ENCODE peak calls at places on chromosomes 13 and 19, in five cellular contexts. F is K562, Q is HCT116, M is GM12878, U is SK-N-SH. D is an unnamed sample.

GRCh38 chr19:40736661-40737060 is 13.6 kb downstream of the ACTMAP start:
- DNase-seq in F (no peak), Q (no peak), M (no peak), U (no peak), D (no peak)

GRCh38 chr19:13505761-13506549 is at the start of gene CACNA1A:
- DNase-seq in F (peak; percentile 38), Q (no peak), M (no peak), U (peak; percentile 73), D (no peak)

GRCh38 chr19:55601127-55601526 is 1.0 kb downstream of the ZNF524 start:
- DNase-seq in F (no peak), Q (no peak), M (no peak), U (no peak), D (no peak)

GRCh38 chr19:45423033-45423588 is 606 bp downstream of the ERCC1 start:
- DNase-seq in F (no peak), Q (no peak), M (no peak), U (no peak), D (no peak)

GRCh38 chr13:88005188-88005587 is 334.0 kb downstream of the SLITRK5 start:
- DNase-seq in F (no peak), Q (no peak), M (no peak), U (no peak), D (no peak)

GRCh38 chr13:66994097-66994496 is 236.0 kb downstream of the PCDH9 start:
- DNase-seq in F (peak; percentile 31), Q (no peak), M (no peak), U (peak; percentile 4), D (no peak)

GRCh38 chr13:85586422-85586831 is 212.8 kb downstream of the SLITRK6 start:
- DNase-seq in F (no peak), Q (no peak), M (no peak), U (no peak), D (no peak)

GRCh38 chr13:68987585-68987984 is 1120.0 kb upstream of the ATXN8OS start:
- DNase-seq in F (no peak), Q (no peak), M (no peak), U (no peak), D (no peak)

GRCh38 chr13:95192998-95193397 is 108.3 kb downstream of the ABCC4 start:
- DNase-seq in F (no peak), Q (no peak), M (no peak), U (no peak), D (no peak)

GRCh38 chr13:24053505-24054251 is 106.8 kb upstream of the SPATA13 start:
- DNase-seq in F (peak; percentile 18), Q (peak; percentile 81), M (peak; percentile 17), U (peak; percentile 76), D (peak; percentile 50)

GRCh38 chr19:11100064-11100463 is 10.8 kb downstream of the LDLR start:
- DNase-seq in F (no peak), Q (no peak), M (no peak), U (no peak), D (no peak)

GRCh38 chr19:11098861-11099260 is 9.6 kb downstream of the LDLR start:
- DNase-seq in F (no peak), Q (no peak), M (no peak), U (no peak), D (no peak)

GRCh38 chr19:11098327-11098726 is 9.1 kb downstream of the LDLR start:
- DNase-seq in F (no peak), Q (no peak), M (no peak), U (no peak), D (no peak)

GRCh38 chr19:11094520-11094894 is 5.2 kb downstream of the LDLR start:
- DNase-seq in F (no peak), Q (no peak), M (no peak), U (no peak), D (no peak)

DNA sequence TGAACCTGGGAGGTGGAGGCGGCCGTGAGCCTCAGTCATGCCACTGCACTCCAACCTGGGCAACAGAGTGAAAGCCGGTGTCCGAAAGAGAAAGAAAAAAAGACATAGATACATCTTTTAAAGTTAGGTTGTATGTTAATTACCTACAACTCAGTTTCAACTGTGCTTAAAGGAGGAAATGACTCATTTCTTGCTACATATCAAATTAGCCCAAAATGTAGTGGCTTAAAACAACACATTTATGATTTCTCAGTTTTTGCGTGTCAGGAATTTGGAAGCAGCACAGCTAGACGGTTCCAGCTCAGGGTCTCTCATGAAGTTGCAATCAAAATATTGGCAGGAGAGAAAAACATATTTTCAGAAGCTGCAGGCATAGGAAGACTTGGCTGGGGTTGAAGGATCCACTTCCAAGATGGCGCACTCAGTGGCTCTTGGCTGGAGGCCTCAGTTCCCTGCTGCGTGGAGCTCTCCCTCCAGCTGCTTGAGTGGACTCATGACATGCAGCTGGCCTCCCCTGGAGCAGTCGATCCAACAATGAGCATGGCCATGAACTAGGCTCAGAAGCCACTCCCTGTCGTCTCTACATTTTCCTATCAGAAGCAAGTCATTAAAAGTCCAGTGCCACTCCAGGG is 7.1 kb downstream of the LDLR start:
- DNase-seq in F (no peak), Q (no peak), M (peak; percentile 48), U (no peak), D (no peak)
- H3K4me3 ChIP-seq in F (no peak overlapping the region), Q (no peak overlapping the region), M (peak overlapping the region; percentile 50), U (no peak overlapping the region), D (no peak overlapping the region)

DNA sequence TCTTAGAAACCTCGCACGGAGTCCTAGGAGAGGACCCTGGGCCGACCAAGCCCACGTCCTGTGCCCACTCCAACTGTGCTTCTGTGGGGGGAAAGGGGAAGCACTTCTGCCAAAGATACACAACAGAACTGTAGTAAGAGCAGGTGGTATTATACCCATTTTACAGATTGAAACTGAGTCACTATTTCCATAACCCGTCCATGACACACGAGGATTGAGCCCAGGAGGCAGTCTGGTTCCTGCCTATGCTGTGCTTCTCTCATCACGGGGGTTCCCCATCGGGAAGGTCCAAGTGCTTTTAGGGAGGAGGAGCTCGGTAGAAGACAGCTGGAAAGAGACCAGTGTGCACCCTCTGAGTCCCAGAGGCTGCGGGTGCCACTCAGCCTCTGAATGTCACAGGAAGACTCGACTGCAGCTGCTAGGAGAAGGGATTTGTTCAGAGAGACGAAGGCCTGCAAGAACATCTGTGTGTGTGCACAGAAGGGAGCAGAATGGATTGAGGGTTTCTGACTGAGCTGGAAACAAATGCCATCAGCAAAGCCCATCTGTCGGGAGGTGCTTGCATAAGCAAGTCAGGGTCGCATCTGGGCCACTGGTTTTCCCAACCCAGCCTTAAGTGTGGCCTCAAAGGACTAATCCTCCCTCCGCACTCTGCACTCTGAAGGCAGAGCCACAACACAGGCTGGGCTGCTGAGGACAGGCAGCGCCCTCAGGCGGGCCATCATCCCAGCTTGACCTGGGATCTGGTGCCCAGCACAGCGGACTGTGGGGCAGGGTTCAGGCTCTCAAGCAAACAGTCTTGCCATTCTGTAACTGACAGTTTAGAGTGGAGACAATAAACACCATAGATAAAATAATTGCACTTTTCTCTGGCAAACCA is 150.0 kb downstream of the DPF1 start:
- DNase-seq in F (no peak), Q (no peak), M (no peak), U (peak; percentile 69), D (no peak)
- TF ChIP-seq SIN3A in F (no peak), Q (no peak), M (no peak), U (no peak), D (no peak)

GRCh38 chr13:41132512-41133152 is at the start of gene KBTBD6:
- DNase-seq in F (peak; percentile 76), Q (peak; percentile 96), M (peak; percentile 92), U (peak; percentile 89), D (peak; percentile 90)

GRCh38 chr13:41130356-41130755 is 2.2 kb downstream of the KBTBD6 start:
- DNase-seq in F (no peak), Q (no peak), M (no peak), U (no peak), D (no peak)

GRCh38 chr13:41137241-41137640 is 4.6 kb upstream of the KBTBD6 start:
- DNase-seq in F (no peak), Q (no peak), M (no peak), U (no peak), D (no peak)

GRCh38 chr13:41136396-41137031 is 3.9 kb upstream of the KBTBD6 start:
- DNase-seq in F (peak; percentile 19), Q (no peak), M (no peak), U (no peak), D (no peak)

DNA sequence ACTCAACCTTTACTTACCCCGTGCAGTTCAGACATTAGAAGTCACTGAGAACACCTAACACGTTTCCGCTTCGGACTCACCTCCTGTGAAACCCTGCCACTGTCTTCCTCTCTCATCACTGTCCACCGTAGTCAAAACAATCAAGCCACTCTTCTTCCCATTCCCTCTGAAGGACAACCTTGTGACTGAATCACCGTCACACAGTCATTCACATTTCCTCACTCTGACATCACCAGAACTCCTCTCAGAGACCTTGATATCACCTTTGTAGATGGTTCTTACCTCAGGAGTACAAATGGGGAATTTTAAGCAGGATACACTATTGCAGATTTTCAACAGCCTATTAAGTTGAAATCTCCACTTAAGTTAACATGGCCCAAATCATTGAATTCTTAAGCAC is 1.3 kb upstream of the KBTBD6 start:
- DNase-seq in F (no peak), Q (no peak), M (no peak), U (no peak), D (no peak)
- H3K4me3 ChIP-seq in F (no peak overlapping the region), Q (peak overlapping the region; percentile 74), M (no peak overlapping the region), U (no peak overlapping the region), D (no peak overlapping the region)

DNA sequence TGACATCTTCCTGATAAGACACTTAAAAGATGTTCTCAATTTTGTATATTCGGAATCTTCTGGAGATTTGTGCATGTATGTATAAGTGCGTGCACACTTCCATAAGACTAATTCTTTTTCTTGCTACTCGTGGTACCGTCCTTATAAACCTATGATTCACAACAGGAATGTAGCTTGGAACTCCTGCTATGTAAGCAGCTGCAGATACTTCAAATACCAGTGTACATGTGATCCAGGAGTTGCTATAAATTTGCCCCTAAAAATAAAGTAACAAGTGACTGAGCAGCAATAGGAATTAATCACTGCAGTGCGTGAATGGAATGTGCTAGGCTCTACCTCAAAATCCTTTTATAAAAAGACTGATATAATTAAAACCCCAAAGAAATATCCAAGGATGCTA is 214.9 kb downstream of the KLF5 start:
- DNase-seq in F (no peak), Q (no peak), M (no peak), U (no peak), D (no peak)
- TF ChIP-seq SIN3A in F (no peak), Q (no peak), M (no peak), U (no peak), D (no peak)

D was measured in Panc1.